ENCODE peak calls at places on chromosomes 2 and 18, in seven cellular contexts. H is ovary, J is fibroblast of lung, G is heart left ventricle, O is WTC11, X is AG04449, Z is GM12878. K is an unnamed sample.

GRCh38 chr2:68766378-68766845 is 31.8 kb downstream of the ARHGAP25 start:
- DNase-seq in J (peak; percentile 58), X (no peak), O (no peak), H (no peak), G (no peak), Z (no peak), K (no peak)

GRCh38 chr18:51561821-51562220 is 364.3 kb upstream of the MEX3C start:
- DNase-seq in X (no peak), H (no peak), G (no peak), Z (no peak), J (no peak), O (no peak), K (no peak)

GRCh38 chr2:36246320-36246990 is 109.1 kb upstream of the CRIM1 start:
- DNase-seq in G (no peak), X (no peak), H (no peak), Z (peak; percentile 60), J (no peak), O (no peak), K (peak; percentile 47)

GRCh38 chr18:74609535-74609934 is 11.9 kb downstream of the ZNF407 start:
- DNase-seq in Z (no peak), J (peak; percentile 49), H (no peak), X (no peak), G (no peak), O (no peak), K (no peak)

GRCh38 chr18:61201516-61201915 is 131.7 kb upstream of the CDH20 start:
- DNase-seq in Z (no peak), J (no peak), O (no peak), H (no peak), G (no peak), X (no peak), K (no peak)

GRCh38 chr2:133841905-133842304 is 273.6 kb upstream of the NCKAP5 start:
- DNase-seq in X (peak; percentile 95), G (no peak), Z (no peak), J (peak; percentile 76), O (no peak), H (no peak), K (no peak)

GRCh38 chr2:225038076-225038571 is 4.1 kb downstream of the DOCK10 start:
- DNase-seq in X (no peak), O (no peak), Z (no peak), G (no peak), J (no peak), H (no peak), K (no peak)

GRCh38 chr2:160501370-160501769 is 7.8 kb upstream of the RBMS1 start:
- DNase-seq in X (no peak), J (no peak), G (no peak), H (no peak), O (no peak), Z (no peak), K (no peak)

GRCh38 chr2:100786297-100786658 is 33.7 kb upstream of the NPAS2 start:
- DNase-seq in O (no peak), X (peak; percentile 85), H (no peak), G (no peak), J (peak; percentile 66), Z (no peak), K (no peak)

GRCh38 chr2:10120158-10120937 is 2.2 kb upstream of the RRM2 start:
- DNase-seq in X (peak; percentile 38), O (peak; percentile 98), G (peak; percentile 96), Z (peak; percentile 83), J (peak; percentile 78), H (peak; percentile 86), K (peak; percentile 89)

GRCh38 chr2:15828576-15828975 is 111.8 kb upstream of the MYCN start:
- DNase-seq in G (no peak), J (no peak), O (no peak), Z (no peak), X (no peak), H (no peak), K (no peak)

GRCh38 chr2:107025869-107026380 is 140.0 kb upstream of the ST6GAL2 start:
- DNase-seq in X (peak; percentile 59), O (no peak), Z (no peak), H (no peak), G (no peak), J (no peak), K (no peak)

GRCh38 chr2:46179037-46179621 is 118.1 kb upstream of the EPAS1 start:
- DNase-seq in O (no peak), X (peak; percentile 94), J (peak; percentile 97), H (peak; percentile 80), G (peak; percentile 79), Z (peak; percentile 33), K (peak; percentile 5)

GRCh38 chr18:57051586-57052044 is 95.3 kb upstream of the BOD1L2 start:
- DNase-seq in X (no peak), Z (peak; percentile 47), O (no peak), J (no peak), G (no peak), H (no peak), K (no peak)

GRCh38 chr2:2755990-2756389 is 424.9 kb upstream of the MYT1L start:
- DNase-seq in J (no peak), G (no peak), X (no peak), O (no peak), H (no peak), Z (no peak), K (no peak)

DNA sequence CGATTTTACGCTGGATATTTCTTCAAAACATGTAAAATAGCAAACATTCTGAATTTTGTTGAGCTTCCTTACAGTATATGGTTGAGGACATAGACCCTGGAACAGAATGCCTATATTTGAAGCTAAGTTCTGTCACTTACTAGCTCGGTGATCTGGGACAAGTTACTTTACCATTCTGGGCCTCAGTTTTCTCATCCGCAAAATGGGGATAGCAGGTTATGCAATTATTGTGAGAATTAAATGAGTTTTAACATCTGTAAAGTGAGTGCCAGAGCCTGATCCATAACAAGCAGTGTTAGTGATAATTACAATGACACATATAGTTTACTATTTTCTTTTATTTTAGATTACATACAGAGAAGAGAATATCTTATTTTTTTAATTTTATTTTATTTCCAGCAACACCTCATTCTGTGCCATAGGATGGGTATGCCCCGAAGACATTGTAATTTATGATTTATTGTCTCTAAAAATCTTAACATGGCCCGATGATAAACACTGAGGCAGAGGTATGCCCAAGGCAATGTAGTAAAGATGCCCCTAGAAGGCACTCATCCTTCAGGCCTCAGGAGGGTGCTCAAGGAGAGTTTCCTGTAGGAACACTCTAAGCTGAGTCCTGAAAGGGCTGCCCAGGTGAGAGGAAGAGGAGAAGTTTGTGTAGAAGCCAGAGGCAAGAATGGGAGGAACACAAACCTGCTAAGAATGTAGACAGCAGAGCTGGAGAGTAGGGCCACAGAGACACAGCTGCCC is 250.9 kb downstream of the BCL11A start:
- DNase-seq in O (no peak), G (no peak), J (no peak), Z (no peak), H (no peak), X (no peak), K (no peak)
- TF ChIP-seq CTCF in O (no peak), G (no peak), J (no peak), Z (no peak), H (no peak), X (no peak), K (peak; percentile 16)

DNA sequence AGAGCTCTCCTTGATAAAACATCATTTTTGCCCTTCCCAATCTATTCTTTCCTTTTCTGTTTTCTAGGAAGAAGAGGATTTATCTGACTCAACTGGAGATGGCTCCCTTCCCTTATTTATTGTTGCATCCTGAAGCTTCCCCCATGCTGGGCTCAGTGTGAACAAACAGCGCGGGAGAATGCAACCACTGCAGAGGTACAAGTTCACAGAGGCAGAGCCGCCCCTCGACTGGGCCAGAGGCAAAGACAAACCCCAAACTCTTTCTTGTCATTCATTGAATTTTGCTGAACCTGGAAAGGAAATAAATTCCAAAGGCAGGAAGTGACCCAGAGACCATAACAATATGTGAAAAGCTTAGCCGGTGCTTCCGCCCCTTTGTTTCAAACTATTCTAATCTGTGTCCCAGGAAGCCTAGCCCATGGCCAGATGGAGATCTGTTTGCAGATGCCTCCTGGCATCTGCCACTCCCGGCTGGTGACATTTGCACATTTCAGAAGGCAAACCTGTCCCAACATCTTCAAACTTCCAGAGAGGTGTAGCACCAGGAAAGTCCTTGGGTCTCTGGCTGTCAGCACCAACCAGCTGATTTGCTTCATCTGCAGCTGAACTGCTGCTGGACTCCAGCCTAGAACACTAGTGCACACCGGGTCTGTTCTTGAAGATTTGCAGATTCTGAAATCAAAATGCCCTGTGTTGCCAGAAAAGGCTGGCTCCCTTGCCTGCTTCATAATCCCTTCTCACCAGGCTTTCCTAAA is 79.4 kb upstream of the MAP4K3 start:
- DNase-seq in Z (no peak), X (no peak), O (peak; percentile 52), G (peak; percentile 67), J (peak; percentile 81), H (no peak), K (no peak)
- TF ChIP-seq CTCF in Z (no peak), X (no peak), O (no peak), G (no peak), J (no peak), H (no peak), K (no peak)

GRCh38 chr2:127183771-127184170 is 36.3 kb downstream of the CYP27C1 start:
- DNase-seq in G (no peak), J (no peak), Z (no peak), X (no peak), O (no peak), H (no peak), K (no peak)

GRCh38 chr2:127187831-127188230 is 32.3 kb downstream of the CYP27C1 start:
- DNase-seq in X (no peak), Z (no peak), H (no peak), G (no peak), J (no peak), O (no peak), K (no peak)

GRCh38 chr2:127185093-127185492 is 35.0 kb downstream of the CYP27C1 start:
- DNase-seq in H (no peak), X (no peak), G (no peak), O (no peak), Z (no peak), J (no peak), K (no peak)

GRCh38 chr2:127187081-127187775 is 32.9 kb downstream of the CYP27C1 start:
- DNase-seq in O (no peak), Z (no peak), G (no peak), J (no peak), X (no peak), H (no peak), K (no peak)

GRCh38 chr2:127185720-127186119 is 34.4 kb downstream of the CYP27C1 start:
- DNase-seq in O (no peak), H (no peak), Z (no peak), X (no peak), G (no peak), J (no peak), K (no peak)
- TF ChIP-seq CTCF in O (no peak), H (no peak), Z (no peak), X (no peak), G (no peak), J (no peak), K (no peak)

DNA sequence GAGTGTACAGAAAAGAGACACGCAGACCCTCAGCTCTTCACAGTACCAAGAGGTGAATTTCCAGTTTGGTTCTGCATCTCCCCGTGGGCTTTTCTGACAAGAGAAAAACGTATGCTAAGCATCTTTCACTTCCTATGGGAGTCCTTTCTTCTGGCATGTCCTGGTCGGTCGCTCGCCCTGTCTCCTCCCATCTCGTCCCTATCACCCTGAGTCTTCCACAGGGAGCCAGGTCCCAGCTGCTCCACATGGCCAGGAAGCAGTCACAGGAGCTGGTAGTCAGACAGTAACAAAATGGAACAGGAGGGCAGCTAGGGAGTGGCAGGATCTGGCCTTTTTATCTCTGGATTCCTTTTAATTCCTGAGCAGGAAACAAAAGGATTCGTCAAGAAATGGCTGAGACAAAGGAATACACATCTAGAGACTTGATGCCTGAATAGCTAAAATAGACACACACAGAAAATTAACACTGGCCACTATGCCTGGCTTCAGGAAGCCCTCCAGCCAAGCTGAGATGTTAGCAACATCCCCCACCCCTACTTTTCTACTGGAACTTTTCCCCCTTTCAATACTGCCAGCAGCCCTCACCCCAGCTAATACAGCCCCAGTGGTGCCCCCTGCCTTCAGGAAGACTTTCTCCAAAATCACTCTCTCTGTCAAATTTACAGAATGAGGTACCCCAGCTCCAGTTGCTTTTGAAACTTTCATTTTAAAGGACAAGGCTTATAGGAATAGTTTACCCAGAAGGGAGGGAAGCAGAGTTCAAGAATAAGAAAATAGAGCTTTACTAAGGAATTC is 136.1 kb downstream of the DNER start:
- DNase-seq in X (no peak), H (no peak), O (peak; percentile 32), G (no peak), Z (no peak), J (no peak), K (no peak)
- TF ChIP-seq CTCF in X (no peak), H (no peak), O (no peak), G (no peak), Z (no peak), J (no peak), K (no peak)